ENCODE peak calls at places on chromosomes 11 and 22, in five cellular contexts. One of them, this sample, is unnamed.

GRCh38 chr11:69365567-69365966 is 71.6 kb downstream of the MYEOV start:
- DNase-seq in Caco-2: no peak
- DNase-seq in brain microvascular endothelial cell: no peak
- DNase-seq in body of pancreas: no peak
- DNase-seq in skeletal muscle cell: no peak
- DNase-seq in this sample: no peak

GRCh38 chr11:122137081-122137793 is 21.2 kb upstream of the BLID start:
- DNase-seq in Caco-2: no peak
- DNase-seq in brain microvascular endothelial cell: peak; percentile 67
- DNase-seq in skeletal muscle cell: peak; percentile 74
- DNase-seq in body of pancreas: no peak
- DNase-seq in this sample: no peak

GRCh38 chr11:61769169-61769920 is 16.9 kb downstream of the MYRF start:
- DNase-seq in body of pancreas: peak; percentile 31
- DNase-seq in brain microvascular endothelial cell: peak; percentile 19
- DNase-seq in Caco-2: peak; percentile 91
- DNase-seq in skeletal muscle cell: no peak
- DNase-seq in this sample: no peak

GRCh38 chr11:124746621-124747243 is 5.3 kb downstream of the VSIG2 start:
- DNase-seq in Caco-2: peak; percentile 94
- DNase-seq in body of pancreas: peak; percentile 86
- DNase-seq in skeletal muscle cell: no peak
- DNase-seq in brain microvascular endothelial cell: peak; percentile 78
- DNase-seq in this sample: peak; percentile 81

GRCh38 chr11:75350743-75351540 is 519 bp downstream of the ARRB1 start:
- DNase-seq in skeletal muscle cell: no peak
- DNase-seq in body of pancreas: peak; percentile 61
- DNase-seq in brain microvascular endothelial cell: no peak
- DNase-seq in Caco-2: peak; percentile 57
- DNase-seq in this sample: peak; percentile 61

GRCh38 chr11:133618500-133618899 is 86.2 kb upstream of the OPCML start:
- DNase-seq in skeletal muscle cell: no peak
- DNase-seq in brain microvascular endothelial cell: no peak
- DNase-seq in Caco-2: no peak
- DNase-seq in body of pancreas: no peak
- DNase-seq in this sample: no peak

GRCh38 chr11:112837162-112837826 is 123.9 kb upstream of the NCAM1 start:
- DNase-seq in body of pancreas: no peak
- DNase-seq in Caco-2: peak; percentile 19
- DNase-seq in brain microvascular endothelial cell: no peak
- DNase-seq in skeletal muscle cell: no peak
- DNase-seq in this sample: no peak

GRCh38 chr11:11568651-11569229 is 53.1 kb downstream of the GALNT18 start:
- DNase-seq in brain microvascular endothelial cell: no peak
- DNase-seq in skeletal muscle cell: no peak
- DNase-seq in body of pancreas: no peak
- DNase-seq in Caco-2: no peak
- DNase-seq in this sample: no peak

GRCh38 chr22:38212442-38212841 is 10.6 kb downstream of the MAFF start:
- DNase-seq in brain microvascular endothelial cell: no peak
- DNase-seq in body of pancreas: no peak
- DNase-seq in Caco-2: no peak
- DNase-seq in skeletal muscle cell: no peak
- DNase-seq in this sample: no peak

GRCh38 chr22:25111579-25112517 is 87.8 kb upstream of the CRYBB3 start:
- DNase-seq in brain microvascular endothelial cell: no peak
- DNase-seq in skeletal muscle cell: no peak
- DNase-seq in Caco-2: no peak
- DNase-seq in body of pancreas: peak; percentile 59
- DNase-seq in this sample: no peak

GRCh38 chr22:46746620-46747019 is 8.6 kb upstream of the CERK start:
- DNase-seq in brain microvascular endothelial cell: no peak
- DNase-seq in skeletal muscle cell: no peak
- DNase-seq in Caco-2: no peak
- DNase-seq in body of pancreas: no peak
- DNase-seq in this sample: no peak

GRCh38 chr11:67320011-67320410 is 16.7 kb downstream of the SSH3 start:
- DNase-seq in Caco-2: no peak
- DNase-seq in skeletal muscle cell: no peak
- DNase-seq in brain microvascular endothelial cell: no peak
- DNase-seq in body of pancreas: no peak
- DNase-seq in this sample: no peak

GRCh38 chr11:11735586-11735985 is 106.2 kb upstream of the USP47 start:
- DNase-seq in Caco-2: no peak
- DNase-seq in brain microvascular endothelial cell: no peak
- DNase-seq in skeletal muscle cell: no peak
- DNase-seq in body of pancreas: no peak
- DNase-seq in this sample: no peak

GRCh38 chr11:69930081-69931059 is 111.2 kb upstream of the FGF3 start:
- DNase-seq in brain microvascular endothelial cell: no peak
- DNase-seq in skeletal muscle cell: no peak
- DNase-seq in body of pancreas: no peak
- DNase-seq in Caco-2: no peak
- DNase-seq in this sample: no peak

GRCh38 chr22:23790819-23791736 is 4.3 kb downstream of the SMARCB1 start:
- DNase-seq in Caco-2: no peak
- DNase-seq in skeletal muscle cell: no peak
- DNase-seq in brain microvascular endothelial cell: no peak
- DNase-seq in body of pancreas: no peak
- DNase-seq in this sample: no peak

GRCh38 chr11:44767421-44767820 is 40.7 kb downstream of the TSPAN18 start:
- DNase-seq in Caco-2: no peak
- DNase-seq in body of pancreas: no peak
- DNase-seq in brain microvascular endothelial cell: peak; percentile 36
- DNase-seq in skeletal muscle cell: no peak
- DNase-seq in this sample: no peak

GRCh38 chr22:32987081-32987631 is 71.0 kb downstream of the SYN3 start:
- DNase-seq in Caco-2: no peak
- DNase-seq in brain microvascular endothelial cell: no peak
- DNase-seq in skeletal muscle cell: no peak
- DNase-seq in body of pancreas: no peak
- DNase-seq in this sample: no peak

GRCh38 chr11:31780078-31780971 is 30.8 kb downstream of the PAX6 start:
- DNase-seq in skeletal muscle cell: no peak
- DNase-seq in body of pancreas: no peak
- DNase-seq in Caco-2: no peak
- DNase-seq in brain microvascular endothelial cell: no peak
- DNase-seq in this sample: no peak

GRCh38 chr22:50338860-50339462 is 4.2 kb upstream of the PPP6R2 start:
- DNase-seq in skeletal muscle cell: no peak
- DNase-seq in brain microvascular endothelial cell: no peak
- DNase-seq in Caco-2: no peak
- DNase-seq in body of pancreas: no peak
- DNase-seq in this sample: no peak

GRCh38 chr22:33656808-33657628 is 263.3 kb downstream of the LARGE1 start:
- DNase-seq in Caco-2: no peak
- DNase-seq in brain microvascular endothelial cell: no peak
- DNase-seq in skeletal muscle cell: no peak
- DNase-seq in body of pancreas: no peak
- DNase-seq in this sample: no peak

GRCh38 chr11:86735462-86736302 is 63.3 kb upstream of the ME3 start:
- DNase-seq in skeletal muscle cell: no peak
- DNase-seq in Caco-2: peak; percentile 65
- DNase-seq in body of pancreas: no peak
- DNase-seq in brain microvascular endothelial cell: peak; percentile 55
- DNase-seq in this sample: no peak

GRCh38 chr11:35404397-35404775 is 15.0 kb downstream of the SLC1A2 start:
- DNase-seq in brain microvascular endothelial cell: no peak
- DNase-seq in skeletal muscle cell: no peak
- DNase-seq in body of pancreas: peak; percentile 91
- DNase-seq in Caco-2: peak; percentile 57
- DNase-seq in this sample: no peak

GRCh38 chr11:130781906-130782305 is 134.4 kb downstream of the SNX19 start:
- DNase-seq in body of pancreas: no peak
- DNase-seq in brain microvascular endothelial cell: peak; percentile 77
- DNase-seq in Caco-2: no peak
- DNase-seq in skeletal muscle cell: no peak
- DNase-seq in this sample: no peak

GRCh38 chr11:82927264-82927880 is 25.8 kb downstream of the DDIAS start:
- DNase-seq in skeletal muscle cell: peak; percentile 14
- DNase-seq in body of pancreas: no peak
- DNase-seq in brain microvascular endothelial cell: peak; percentile 52
- DNase-seq in Caco-2: peak; percentile 67
- DNase-seq in this sample: peak; percentile 55

GRCh38 chr11:10492084-10492483 is 37.0 kb downstream of the AMPD3 start:
- DNase-seq in brain microvascular endothelial cell: no peak
- DNase-seq in skeletal muscle cell: no peak
- DNase-seq in body of pancreas: no peak
- DNase-seq in Caco-2: no peak
- DNase-seq in this sample: no peak

GRCh38 chr22:17842386-17842785 is 68.1 kb upstream of the BID start:
- DNase-seq in body of pancreas: no peak
- DNase-seq in skeletal muscle cell: no peak
- DNase-seq in brain microvascular endothelial cell: no peak
- DNase-seq in Caco-2: no peak
- DNase-seq in this sample: peak; percentile 73
- H3K4me3 ChIP-seq in body of pancreas: no peak overlapping the region
- H3K4me3 ChIP-seq in skeletal muscle cell: no peak overlapping the region
- H3K4me3 ChIP-seq in brain microvascular endothelial cell: no peak overlapping the region
- H3K4me3 ChIP-seq in Caco-2: no peak overlapping the region
- H3K4me3 ChIP-seq in this sample: peak overlapping the region; percentile 29

GRCh38 chr22:29308791-29309262 is 2.4 kb downstream of the GAS2L1 start:
- DNase-seq in skeletal muscle cell: no peak
- DNase-seq in brain microvascular endothelial cell: peak; percentile 73
- DNase-seq in Caco-2: no peak
- DNase-seq in body of pancreas: peak; percentile 12
- DNase-seq in this sample: peak; percentile 18

GRCh38 chr22:29308148-29308790 is 1.8 kb downstream of the GAS2L1 start:
- DNase-seq in brain microvascular endothelial cell: no peak
- DNase-seq in Caco-2: no peak
- DNase-seq in skeletal muscle cell: no peak
- DNase-seq in body of pancreas: peak; percentile 21
- DNase-seq in this sample: no peak

GRCh38 chr22:29310065-29310862 is 3.8 kb downstream of the GAS2L1 start:
- DNase-seq in skeletal muscle cell: no peak
- DNase-seq in brain microvascular endothelial cell: no peak
- DNase-seq in Caco-2: peak; percentile 35
- DNase-seq in body of pancreas: no peak
- DNase-seq in this sample: no peak

GRCh38 chr22:29310863-29311339 is 4.5 kb downstream of the GAS2L1 start:
- DNase-seq in brain microvascular endothelial cell: peak; percentile 98
- DNase-seq in Caco-2: peak; percentile 83
- DNase-seq in body of pancreas: peak; percentile 97
- DNase-seq in skeletal muscle cell: peak; percentile 90
- DNase-seq in this sample: no peak

DNA sequence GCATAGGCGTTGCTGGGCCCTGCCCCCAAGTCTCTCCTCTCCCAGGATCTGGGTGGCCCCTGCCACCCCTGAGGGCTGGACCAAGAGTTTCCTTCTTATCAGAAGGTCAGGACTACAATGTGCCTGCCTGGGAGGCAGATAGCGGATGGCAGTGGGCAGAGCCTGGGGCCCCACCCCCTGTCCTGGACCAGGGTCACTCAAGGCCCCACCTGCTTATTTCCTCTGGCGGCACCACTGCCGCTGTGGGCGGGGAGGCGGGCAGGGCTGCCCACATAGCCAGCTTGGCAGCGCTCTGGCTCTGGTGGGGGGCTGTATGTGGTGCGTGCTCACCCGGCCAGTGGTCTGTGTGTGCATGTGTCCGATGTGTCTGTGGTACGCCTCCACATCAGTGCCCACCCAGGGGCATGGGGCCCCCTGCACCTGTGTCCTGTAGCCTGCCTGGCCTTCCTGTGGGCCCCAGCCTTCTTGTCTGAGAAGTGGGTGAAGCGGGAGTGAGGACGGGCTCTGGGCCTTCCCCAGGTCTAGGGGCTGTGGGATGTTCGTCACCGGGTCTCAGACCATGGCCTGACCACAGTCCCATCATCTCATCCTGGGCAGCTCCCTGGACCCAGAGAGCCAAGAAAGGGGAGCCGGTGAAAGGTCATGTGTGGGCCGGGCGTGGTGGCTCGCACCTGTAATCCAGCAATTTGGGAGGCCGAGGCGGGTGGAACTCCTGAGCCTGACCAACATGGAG is 3.0 kb downstream of the GAS2L1 start:
- DNase-seq in brain microvascular endothelial cell: no peak
- DNase-seq in skeletal muscle cell: no peak
- DNase-seq in body of pancreas: peak; percentile 54
- DNase-seq in Caco-2: no peak
- DNase-seq in this sample: no peak
- H3K4me3 ChIP-seq in brain microvascular endothelial cell: peak overlapping the region; percentile 37
- H3K4me3 ChIP-seq in skeletal muscle cell: no peak overlapping the region
- H3K4me3 ChIP-seq in body of pancreas: no peak overlapping the region
- H3K4me3 ChIP-seq in Caco-2: no peak overlapping the region
- H3K4me3 ChIP-seq in this sample: no peak overlapping the region

GRCh38 chr22:39932918-39933649 is 27.1 kb upstream of the TMA7B start:
- DNase-seq in Caco-2: peak; percentile 53
- DNase-seq in brain microvascular endothelial cell: no peak
- DNase-seq in body of pancreas: peak; percentile 52
- DNase-seq in skeletal muscle cell: no peak
- DNase-seq in this sample: peak; percentile 46

GRCh38 chr22:39933741-39934140 is 26.5 kb upstream of the TMA7B start:
- DNase-seq in brain microvascular endothelial cell: no peak
- DNase-seq in skeletal muscle cell: no peak
- DNase-seq in Caco-2: no peak
- DNase-seq in body of pancreas: no peak
- DNase-seq in this sample: no peak

GRCh38 chr22:39932166-39932565 is 28.0 kb upstream of the TMA7B start:
- DNase-seq in Caco-2: no peak
- DNase-seq in body of pancreas: no peak
- DNase-seq in brain microvascular endothelial cell: no peak
- DNase-seq in skeletal muscle cell: no peak
- DNase-seq in this sample: no peak

GRCh38 chr22:39928556-39929401 is 27.9 kb downstream of the GRAP2 start:
- DNase-seq in skeletal muscle cell: no peak
- DNase-seq in body of pancreas: no peak
- DNase-seq in Caco-2: no peak
- DNase-seq in brain microvascular endothelial cell: no peak
- DNase-seq in this sample: no peak

DNA sequence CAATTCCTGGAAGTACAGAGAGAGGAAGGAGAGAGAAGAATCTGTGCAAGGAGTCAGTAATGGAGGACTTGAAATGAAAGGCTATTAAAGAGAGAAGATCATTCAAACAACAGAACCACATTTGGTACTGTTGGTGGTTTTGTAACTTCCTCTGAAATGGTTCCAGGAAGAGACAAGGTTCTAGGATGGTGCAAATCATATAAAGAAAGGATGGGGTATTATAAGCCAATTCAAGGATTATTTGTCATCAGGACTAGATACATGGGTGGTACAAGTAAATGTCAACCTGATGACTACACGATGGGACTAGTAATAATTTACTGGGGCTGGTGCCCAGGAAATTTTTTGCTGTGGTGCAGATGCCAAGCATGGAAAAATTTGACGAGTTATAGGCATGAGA is 28.9 kb upstream of the TMA7B start:
- DNase-seq in brain microvascular endothelial cell: no peak
- DNase-seq in Caco-2: no peak
- DNase-seq in skeletal muscle cell: no peak
- DNase-seq in body of pancreas: no peak
- DNase-seq in this sample: no peak
- H3K4me3 ChIP-seq in brain microvascular endothelial cell: no peak overlapping the region
- H3K4me3 ChIP-seq in Caco-2: no peak overlapping the region
- H3K4me3 ChIP-seq in skeletal muscle cell: no peak overlapping the region
- H3K4me3 ChIP-seq in body of pancreas: no peak overlapping the region
- H3K4me3 ChIP-seq in this sample: peak overlapping the region; percentile 18

GRCh38 chr11:115939726-115940421 is 435.7 kb upstream of the CADM1 start:
- DNase-seq in body of pancreas: no peak
- DNase-seq in Caco-2: no peak
- DNase-seq in brain microvascular endothelial cell: no peak
- DNase-seq in skeletal muscle cell: no peak
- DNase-seq in this sample: no peak
- H3K4me3 ChIP-seq in body of pancreas: no peak overlapping the region
- H3K4me3 ChIP-seq in Caco-2: no peak overlapping the region
- H3K4me3 ChIP-seq in brain microvascular endothelial cell: no peak overlapping the region
- H3K4me3 ChIP-seq in skeletal muscle cell: no peak overlapping the region
- H3K4me3 ChIP-seq in this sample: no peak overlapping the region